ENCODE peak calls at places on chromosomes 2 and 18, in nine cellular contexts. One of them, this sample, is unnamed.
A peak's percentile ranks its signal among the peaks of the same experiment; 100 is the strongest.

GRCh38 chr18:79139206-79139605 is 70.0 kb downstream of the ATP9B start:
- DNase-seq in pancreas: no peak
- DNase-seq in cardiac muscle cell: no peak
- DNase-seq in adrenal gland: no peak
- DNase-seq in Peyer's patch: no peak
- DNase-seq in mucosa of descending colon: no peak
- DNase-seq in hepatocyte: no peak
- DNase-seq in psoas muscle: no peak
- DNase-seq in tibial nerve: no peak
- DNase-seq in this sample: no peak

GRCh38 chr2:220396287-220396686 is 768.9 kb downstream of the SLC4A3 start:
- DNase-seq in pancreas: no peak
- DNase-seq in cardiac muscle cell: no peak
- DNase-seq in adrenal gland: no peak
- DNase-seq in Peyer's patch: no peak
- DNase-seq in mucosa of descending colon: no peak
- DNase-seq in hepatocyte: no peak
- DNase-seq in psoas muscle: no peak
- DNase-seq in tibial nerve: no peak
- DNase-seq in this sample: no peak

GRCh38 chr2:161418715-161419337 is 2.7 kb downstream of the TBR1 start:
- DNase-seq in pancreas: no peak
- DNase-seq in cardiac muscle cell: peak; percentile 52
- DNase-seq in adrenal gland: no peak
- DNase-seq in Peyer's patch: no peak
- DNase-seq in mucosa of descending colon: peak; percentile 56
- DNase-seq in hepatocyte: peak; percentile 38
- DNase-seq in psoas muscle: peak; percentile 48
- DNase-seq in tibial nerve: no peak
- DNase-seq in this sample: no peak

GRCh38 chr18:63963610-63964256 is 6.1 kb upstream of the SERPINB8 start:
- DNase-seq in pancreas: peak; percentile 41
- DNase-seq in cardiac muscle cell: peak; percentile 70
- DNase-seq in adrenal gland: peak; percentile 60
- DNase-seq in Peyer's patch: peak; percentile 61
- DNase-seq in mucosa of descending colon: peak; percentile 56
- DNase-seq in hepatocyte: peak; percentile 84
- DNase-seq in psoas muscle: no peak
- DNase-seq in tibial nerve: no peak
- DNase-seq in this sample: no peak

GRCh38 chr2:238256594-238257104 is 16.8 kb upstream of the HES6 start:
- DNase-seq in pancreas: peak; percentile 94
- DNase-seq in cardiac muscle cell: peak; percentile 92
- DNase-seq in adrenal gland: peak; percentile 92
- DNase-seq in Peyer's patch: peak; percentile 85
- DNase-seq in mucosa of descending colon: peak; percentile 89
- DNase-seq in hepatocyte: peak; percentile 93
- DNase-seq in psoas muscle: peak; percentile 89
- DNase-seq in tibial nerve: no peak
- DNase-seq in this sample: no peak

GRCh38 chr2:136118819-136119716 is 1.1 kb upstream of the CXCR4 start:
- DNase-seq in pancreas: no peak
- DNase-seq in cardiac muscle cell: peak; percentile 54
- DNase-seq in adrenal gland: peak; percentile 69
- DNase-seq in Peyer's patch: peak; percentile 74
- DNase-seq in mucosa of descending colon: peak; percentile 76
- DNase-seq in hepatocyte: peak; percentile 14
- DNase-seq in psoas muscle: peak; percentile 73
- DNase-seq in tibial nerve: peak; percentile 38
- DNase-seq in this sample: no peak

GRCh38 chr18:55586841-55587240 is 1.2 kb downstream of the TCF4 start:
- DNase-seq in pancreas: no peak
- DNase-seq in cardiac muscle cell: no peak
- DNase-seq in adrenal gland: no peak
- DNase-seq in Peyer's patch: no peak
- DNase-seq in mucosa of descending colon: no peak
- DNase-seq in hepatocyte: peak; percentile 14
- DNase-seq in psoas muscle: no peak
- DNase-seq in tibial nerve: no peak
- DNase-seq in this sample: no peak

GRCh38 chr18:49898421-49898820 is 85.1 kb upstream of the ACAA2 start:
- DNase-seq in pancreas: no peak
- DNase-seq in cardiac muscle cell: peak; percentile 95
- DNase-seq in adrenal gland: peak; percentile 66
- DNase-seq in Peyer's patch: no peak
- DNase-seq in mucosa of descending colon: no peak
- DNase-seq in hepatocyte: peak; percentile 84
- DNase-seq in psoas muscle: no peak
- DNase-seq in tibial nerve: peak; percentile 19
- DNase-seq in this sample: no peak

GRCh38 chr2:209472871-209473270 is 49.0 kb downstream of the MAP2 start:
- DNase-seq in pancreas: no peak
- DNase-seq in cardiac muscle cell: no peak
- DNase-seq in adrenal gland: no peak
- DNase-seq in Peyer's patch: no peak
- DNase-seq in mucosa of descending colon: no peak
- DNase-seq in hepatocyte: no peak
- DNase-seq in psoas muscle: no peak
- DNase-seq in tibial nerve: no peak
- DNase-seq in this sample: no peak

GRCh38 chr2:47225061-47225783 is 70.1 kb upstream of the STPG4 start:
- DNase-seq in pancreas: peak; percentile 84
- DNase-seq in cardiac muscle cell: peak; percentile 75
- DNase-seq in adrenal gland: peak; percentile 79
- DNase-seq in Peyer's patch: peak; percentile 73
- DNase-seq in mucosa of descending colon: peak; percentile 60
- DNase-seq in hepatocyte: peak; percentile 87
- DNase-seq in psoas muscle: peak; percentile 94
- DNase-seq in tibial nerve: peak; percentile 21
- DNase-seq in this sample: peak; percentile 82

GRCh38 chr2:104849618-104850097 is 4.3 kb upstream of the POU3F3 start:
- DNase-seq in pancreas: peak; percentile 70
- DNase-seq in cardiac muscle cell: peak; percentile 87
- DNase-seq in adrenal gland: peak; percentile 69
- DNase-seq in Peyer's patch: peak; percentile 71
- DNase-seq in mucosa of descending colon: peak; percentile 61
- DNase-seq in hepatocyte: peak; percentile 85
- DNase-seq in psoas muscle: peak; percentile 80
- DNase-seq in tibial nerve: no peak
- DNase-seq in this sample: no peak

GRCh38 chr2:192151848-192152247 is 42.9 kb downstream of the TMEFF2 start:
- DNase-seq in pancreas: no peak
- DNase-seq in cardiac muscle cell: no peak
- DNase-seq in adrenal gland: no peak
- DNase-seq in Peyer's patch: no peak
- DNase-seq in mucosa of descending colon: no peak
- DNase-seq in hepatocyte: no peak
- DNase-seq in psoas muscle: no peak
- DNase-seq in tibial nerve: no peak
- DNase-seq in this sample: no peak

GRCh38 chr18:12092398-12093229 is 1.0 kb upstream of the ANKRD62 start:
- DNase-seq in pancreas: peak; percentile 82
- DNase-seq in cardiac muscle cell: peak; percentile 48
- DNase-seq in adrenal gland: no peak
- DNase-seq in Peyer's patch: no peak
- DNase-seq in mucosa of descending colon: peak; percentile 76
- DNase-seq in hepatocyte: peak; percentile 57
- DNase-seq in psoas muscle: no peak
- DNase-seq in tibial nerve: no peak
- DNase-seq in this sample: no peak

GRCh38 chr18:74342416-74343043 is 26.9 kb downstream of the C18orf63 start:
- DNase-seq in pancreas: no peak
- DNase-seq in cardiac muscle cell: peak; percentile 70
- DNase-seq in adrenal gland: peak; percentile 39
- DNase-seq in Peyer's patch: no peak
- DNase-seq in mucosa of descending colon: no peak
- DNase-seq in hepatocyte: peak; percentile 71
- DNase-seq in psoas muscle: no peak
- DNase-seq in tibial nerve: no peak
- DNase-seq in this sample: no peak

GRCh38 chr18:34122724-34123334 is 101.9 kb downstream of the NOL4 start:
- DNase-seq in pancreas: no peak
- DNase-seq in cardiac muscle cell: peak; percentile 68
- DNase-seq in adrenal gland: peak; percentile 8
- DNase-seq in Peyer's patch: no peak
- DNase-seq in mucosa of descending colon: no peak
- DNase-seq in hepatocyte: peak; percentile 80
- DNase-seq in psoas muscle: no peak
- DNase-seq in tibial nerve: no peak
- DNase-seq in this sample: no peak

DNA sequence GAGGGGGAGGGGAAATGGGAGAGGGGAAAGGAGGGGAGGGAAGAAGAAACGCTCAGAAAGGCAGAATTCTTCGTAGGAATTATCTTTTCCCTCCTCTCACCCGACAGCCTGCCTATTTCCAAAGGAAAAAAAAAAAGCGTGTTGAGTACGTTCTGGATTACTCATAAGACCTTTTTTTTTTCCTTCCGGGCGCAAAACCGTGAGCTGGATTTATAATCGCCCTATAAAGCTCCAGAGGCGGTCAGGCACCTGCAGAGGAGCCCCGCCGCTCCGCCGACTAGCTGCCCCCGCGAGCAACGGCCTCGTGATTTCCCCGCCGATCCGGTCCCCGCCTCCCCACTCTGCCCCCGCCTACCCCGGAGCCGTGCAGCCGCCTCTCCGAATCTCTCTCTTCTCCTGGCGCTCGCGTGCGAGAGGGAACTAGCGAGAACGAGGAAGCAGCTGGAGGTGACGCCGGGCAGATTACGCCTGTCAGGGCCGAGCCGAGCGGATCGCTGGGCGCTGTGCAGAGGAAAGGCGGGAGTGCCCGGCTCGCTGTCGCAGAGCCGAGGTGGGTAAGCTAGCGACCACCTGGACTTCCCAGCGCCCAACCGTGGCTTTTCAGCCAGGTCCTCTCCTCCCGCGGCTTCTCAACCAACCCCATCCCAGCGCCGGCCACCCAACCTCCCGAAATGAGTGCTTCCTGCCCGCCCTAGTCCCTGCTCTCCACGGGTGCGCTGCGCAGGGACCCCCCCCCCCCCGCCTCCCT is at the start of gene GAD1:
- DNase-seq in pancreas: peak; percentile 55
- DNase-seq in cardiac muscle cell: peak; percentile 66
- DNase-seq in adrenal gland: peak; percentile 90
- DNase-seq in Peyer's patch: peak; percentile 72
- DNase-seq in mucosa of descending colon: peak; percentile 85
- DNase-seq in hepatocyte: peak; percentile 85
- DNase-seq in psoas muscle: peak; percentile 67
- DNase-seq in tibial nerve: peak; percentile 49
- DNase-seq in this sample: no peak
- H3K4me1 ChIP-seq in pancreas: peaks cover 26% of the 10 kb centered on the region
- H3K4me1 ChIP-seq in cardiac muscle cell: peaks cover 7% of the 10 kb centered on the region
- H3K4me1 ChIP-seq in adrenal gland: peaks cover 27% of the 10 kb centered on the region
- H3K4me1 ChIP-seq in Peyer's patch: peaks cover 60% of the 10 kb centered on the region
- H3K4me1 ChIP-seq in mucosa of descending colon: peaks cover 41% of the 10 kb centered on the region
- H3K4me1 ChIP-seq in hepatocyte: peaks cover 38% of the 10 kb centered on the region
- H3K4me1 ChIP-seq in psoas muscle: peaks cover 49% of the 10 kb centered on the region
- H3K4me1 ChIP-seq in tibial nerve: peaks cover 58% of the 10 kb centered on the region
- H3K4me1 ChIP-seq in this sample: peaks cover 70% of the 10 kb centered on the region

GRCh38 chr18:59904051-59904601 is 4.3 kb downstream of the PMAIP1 start:
- DNase-seq in pancreas: no peak
- DNase-seq in cardiac muscle cell: no peak
- DNase-seq in adrenal gland: no peak
- DNase-seq in Peyer's patch: no peak
- DNase-seq in mucosa of descending colon: no peak
- DNase-seq in hepatocyte: no peak
- DNase-seq in psoas muscle: no peak
- DNase-seq in tibial nerve: no peak
- DNase-seq in this sample: no peak
- H3K4me3 ChIP-seq in pancreas: no peak overlapping the region
- H3K4me3 ChIP-seq in cardiac muscle cell: no peak overlapping the region
- H3K4me3 ChIP-seq in adrenal gland: no peak overlapping the region
- H3K4me3 ChIP-seq in Peyer's patch: no peak overlapping the region
- H3K4me3 ChIP-seq in mucosa of descending colon: no peak overlapping the region
- H3K4me3 ChIP-seq in hepatocyte: no peak overlapping the region
- H3K4me3 ChIP-seq in psoas muscle: no peak overlapping the region
- H3K4me3 ChIP-seq in tibial nerve: no peak overlapping the region
- H3K4me3 ChIP-seq in this sample: no peak overlapping the region

DNA sequence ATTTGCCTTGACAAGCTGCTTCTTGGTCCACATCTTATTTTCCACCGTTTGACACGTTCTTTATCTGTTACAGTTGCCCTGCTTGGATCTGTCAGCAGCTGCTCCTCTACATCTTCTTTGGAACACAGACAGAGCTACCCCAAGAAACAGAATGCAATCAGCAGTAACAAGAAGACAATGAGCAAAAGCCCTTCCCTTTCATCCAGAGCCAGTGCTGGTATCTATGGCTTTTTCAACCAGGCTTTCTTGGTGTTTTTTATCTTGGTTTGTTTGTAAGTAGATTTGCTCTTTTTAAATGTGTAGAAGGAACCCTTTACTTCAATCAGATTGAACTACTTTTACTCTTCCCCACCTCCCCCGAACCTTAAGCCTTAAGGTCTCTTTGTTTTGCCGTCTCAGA is 41.9 kb downstream of the CLIP4 start:
- DNase-seq in pancreas: no peak
- DNase-seq in cardiac muscle cell: peak; percentile 3
- DNase-seq in adrenal gland: no peak
- DNase-seq in Peyer's patch: no peak
- DNase-seq in mucosa of descending colon: no peak
- DNase-seq in hepatocyte: no peak
- DNase-seq in psoas muscle: no peak
- DNase-seq in tibial nerve: no peak
- DNase-seq in this sample: no peak
- TF ChIP-seq CTCF in pancreas: no peak
- TF ChIP-seq CTCF in cardiac muscle cell: no peak
- TF ChIP-seq CTCF in adrenal gland: no peak
- TF ChIP-seq CTCF in Peyer's patch: no peak
- TF ChIP-seq CTCF in mucosa of descending colon: no peak
- TF ChIP-seq CTCF in hepatocyte: no peak
- TF ChIP-seq CTCF in psoas muscle: no peak
- TF ChIP-seq CTCF in tibial nerve: no peak
- TF ChIP-seq CTCF in this sample: no peak

DNA sequence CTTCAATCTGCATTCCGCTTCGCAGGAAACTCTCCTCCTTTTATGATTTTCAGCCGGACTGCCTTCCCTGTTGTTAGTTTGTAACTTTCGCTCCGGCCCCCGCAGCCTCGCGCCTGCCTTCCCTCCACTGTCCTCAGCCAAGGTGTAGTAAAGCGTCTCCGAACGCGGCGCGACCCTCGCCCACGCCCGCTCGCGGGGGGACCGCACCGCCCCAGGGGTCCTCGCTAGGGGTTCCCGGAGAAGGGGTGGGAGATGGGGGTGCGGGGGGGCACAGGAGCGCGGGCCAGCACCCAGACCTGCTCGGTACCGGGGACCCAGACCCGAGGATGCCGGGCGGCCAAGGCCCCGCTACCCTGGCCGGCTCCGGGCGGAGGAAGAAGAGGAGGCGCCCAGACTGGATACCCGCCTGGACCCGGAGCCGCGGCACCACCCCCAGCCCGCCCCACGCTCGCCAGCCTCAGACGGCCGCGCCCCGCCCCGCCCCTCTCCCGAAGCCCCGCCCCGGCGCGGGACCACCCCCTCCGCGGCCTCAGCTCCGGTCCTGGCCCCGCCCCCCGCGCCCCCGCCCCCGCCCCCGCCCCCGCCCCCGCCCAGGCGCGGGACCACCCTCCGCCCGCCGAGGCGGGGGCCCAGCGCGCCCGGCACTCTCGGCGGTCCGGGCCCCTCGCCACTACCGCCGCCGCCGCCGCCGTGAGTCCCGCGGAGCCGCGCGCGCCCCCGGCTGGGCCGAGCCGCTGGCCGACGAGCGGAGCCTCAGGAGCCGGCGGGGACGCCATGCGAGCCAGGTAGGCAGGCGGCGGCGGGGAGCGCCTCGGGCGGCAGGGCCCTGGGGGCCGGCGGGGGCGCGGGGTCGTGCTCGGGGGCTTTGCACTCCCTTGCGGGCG is at the start of gene SH3BP4:
- DNase-seq in pancreas: peak; percentile 93
- DNase-seq in cardiac muscle cell: peak; percentile 91
- DNase-seq in adrenal gland: peak; percentile 85
- DNase-seq in Peyer's patch: peak; percentile 89
- DNase-seq in mucosa of descending colon: peak; percentile 90
- DNase-seq in hepatocyte: peak; percentile 95
- DNase-seq in psoas muscle: peak; percentile 83
- DNase-seq in tibial nerve: peak; percentile 69
- DNase-seq in this sample: peak; percentile 73
- H3K4me1 ChIP-seq in pancreas: peaks cover 13% of the 10 kb centered on the region
- H3K4me1 ChIP-seq in cardiac muscle cell: peaks cover 23% of the 10 kb centered on the region
- H3K4me1 ChIP-seq in adrenal gland: peaks cover 18% of the 10 kb centered on the region
- H3K4me1 ChIP-seq in Peyer's patch: peaks cover 38% of the 10 kb centered on the region
- H3K4me1 ChIP-seq in mucosa of descending colon: peaks cover 46% of the 10 kb centered on the region
- H3K4me1 ChIP-seq in hepatocyte: peaks cover 38% of the 10 kb centered on the region
- H3K4me1 ChIP-seq in psoas muscle: no peaks in the 10 kb centered on the region
- H3K4me1 ChIP-seq in tibial nerve: peaks cover 12% of the 10 kb centered on the region
- H3K4me1 ChIP-seq in this sample: peaks cover 37% of the 10 kb centered on the region